ENCODE peak calls at places on chromosomes 3 and 15, in six cellular contexts. U, N, G, W, K and R are unnamed samples.

GRCh38 chr3:61637088-61638051 is 76.0 kb downstream of the PTPRG start:
- DNase-seq in N (no peak), K (peak; percentile 48), G (no peak), U (peak; percentile 38), W (peak; percentile 15), R (no peak)

GRCh38 chr3:183500349-183500748 is 55.2 kb downstream of the KLHL6 start:
- DNase-seq in U (no peak), G (no peak), W (no peak), K (no peak), N (no peak), R (no peak)

GRCh38 chr15:77064539-77065308 is 6.2 kb downstream of the TSPAN3 start:
- DNase-seq in U (no peak), W (no peak), K (no peak), N (no peak), G (no peak), R (no peak)

GRCh38 chr3:157453824-157454223 is 17.2 kb downstream of the PTX3 start:
- DNase-seq in G (no peak), U (no peak), W (no peak), N (no peak), K (no peak), R (no peak)

GRCh38 chr3:148366743-148367410 is 330.8 kb upstream of the AGTR1 start:
- DNase-seq in N (no peak), W (peak; percentile 24), K (no peak), U (no peak), G (no peak), R (no peak)

GRCh38 chr15:100346866-100347512 is 5.2 kb upstream of the ADAMTS17 start:
- DNase-seq in W (no peak), N (no peak), K (no peak), U (no peak), G (no peak), R (no peak)

GRCh38 chr15:89128320-89129122 is 40.3 kb downstream of the ABHD2 start:
- DNase-seq in U (no peak), N (peak; percentile 73), K (no peak), G (peak; percentile 33), W (no peak), R (no peak)

GRCh38 chr3:49022751-49023171 is 840 bp downstream of the NDUFAF3 start:
- DNase-seq in W (peak; percentile 32), G (peak; percentile 39), N (peak; percentile 37), U (no peak), K (no peak), R (no peak)

GRCh38 chr3:138184994-138185393 is 2.1 kb upstream of the ARMC8 start:
- DNase-seq in K (no peak), N (no peak), U (no peak), G (no peak), W (no peak), R (no peak)

GRCh38 chr15:25838871-25839195 is 24.3 kb downstream of the ATP10A start:
- DNase-seq in U (no peak), W (no peak), N (no peak), K (no peak), G (no peak), R (no peak)

GRCh38 chr3:73893089-73893488 is 268.3 kb upstream of the PDZRN3 start:
- DNase-seq in N (no peak), U (no peak), K (no peak), G (no peak), W (no peak), R (no peak)

GRCh38 chr3:110576962-110577361 is 494.7 kb upstream of the NECTIN3 start:
- DNase-seq in U (peak; percentile 56), N (no peak), K (no peak), G (no peak), W (no peak), R (no peak)
- TF ChIP-seq GABPA in U (no peak), N (no peak), K (no peak), G (no peak), W (no peak), R (no peak)

DNA sequence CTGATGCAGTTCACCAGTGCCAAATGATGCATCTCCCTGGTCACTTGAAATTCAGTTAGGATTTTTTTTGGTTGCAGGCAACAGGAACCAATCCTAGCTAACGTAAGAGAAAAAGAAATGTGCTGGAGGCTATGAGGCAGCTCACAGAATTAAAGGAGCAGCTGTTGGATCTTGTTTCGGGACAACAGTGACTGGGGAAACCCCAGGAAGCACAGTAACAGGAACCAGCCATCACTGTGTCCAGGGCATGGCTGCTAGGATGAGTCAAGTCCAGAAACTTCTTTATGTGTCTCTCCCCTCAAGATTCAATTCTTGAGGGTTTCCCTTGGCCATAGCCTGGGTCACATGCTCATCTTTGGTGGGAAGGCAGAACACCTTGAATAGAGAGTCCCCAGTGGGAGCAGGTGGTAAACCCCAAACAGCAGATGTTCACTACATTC is 39.0 kb downstream of the CHST2 start:
- DNase-seq in U (no peak), N (no peak), G (no peak), K (peak; percentile 67), W (no peak), R (no peak)
- TF ChIP-seq GABPA in U (no peak), N (no peak), G (no peak), K (no peak), W (no peak), R (no peak)

DNA sequence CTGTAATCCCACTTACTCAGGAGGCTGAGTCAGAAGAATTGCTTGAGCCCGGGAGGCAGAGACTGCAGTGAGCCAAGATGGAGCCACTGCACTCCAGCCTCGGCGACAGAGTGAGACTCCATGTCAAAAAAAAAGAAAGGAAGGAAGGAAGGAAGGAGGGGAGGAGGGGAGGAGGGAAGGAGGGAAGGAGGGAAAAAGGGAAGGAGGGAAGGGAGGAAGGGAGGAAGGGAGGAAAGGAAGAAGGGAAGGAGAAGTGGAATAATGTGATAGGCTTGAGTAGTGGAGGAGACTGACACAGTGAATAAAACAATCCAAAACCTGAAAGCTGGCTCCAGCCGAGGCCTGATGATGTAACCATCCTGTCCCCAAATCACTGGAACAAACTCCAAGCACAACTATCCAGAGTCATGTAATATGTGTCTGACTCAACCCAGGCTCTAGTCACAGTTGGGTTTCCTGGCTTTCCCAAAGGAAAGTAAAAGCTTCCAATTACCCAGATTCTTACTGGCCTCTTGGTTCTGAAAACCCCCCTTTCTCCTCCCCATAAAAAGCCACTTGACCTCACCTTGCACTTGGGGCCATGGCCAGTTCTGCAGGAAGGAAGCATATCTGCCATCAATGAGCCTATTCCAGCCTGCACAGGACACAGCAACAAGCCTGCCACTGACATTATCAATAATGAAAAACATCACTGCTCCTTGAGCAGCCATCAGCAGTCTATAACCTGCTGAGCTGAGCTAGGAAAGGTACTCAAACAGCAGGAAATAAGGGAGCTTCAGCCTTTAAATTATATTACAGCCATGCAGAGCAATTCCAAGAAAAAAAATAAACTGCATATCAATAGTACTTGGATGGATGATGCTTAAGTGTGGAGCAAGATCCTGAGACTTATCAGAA is 48.3 kb downstream of the MB21D2 start:
- DNase-seq in N (no peak), W (no peak), G (no peak), U (no peak), K (no peak), R (no peak)
- TF ChIP-seq GABPA in N (no peak), W (no peak), G (no peak), U (no peak), K (no peak), R (no peak)

GRCh38 chr3:110165753-110166152 is 828.4 kb upstream of the DPPA4 start:
- DNase-seq in W (no peak), U (no peak), K (no peak), N (no peak), G (no peak), R (no peak)

GRCh38 chr3:110165344-110165743 is 828.0 kb upstream of the DPPA4 start:
- DNase-seq in G (no peak), N (no peak), U (no peak), K (no peak), W (no peak), R (no peak)

GRCh38 chr3:110166791-110167190 is 829.4 kb upstream of the DPPA4 start:
- DNase-seq in K (no peak), G (no peak), W (no peak), N (no peak), U (no peak), R (no peak)

DNA sequence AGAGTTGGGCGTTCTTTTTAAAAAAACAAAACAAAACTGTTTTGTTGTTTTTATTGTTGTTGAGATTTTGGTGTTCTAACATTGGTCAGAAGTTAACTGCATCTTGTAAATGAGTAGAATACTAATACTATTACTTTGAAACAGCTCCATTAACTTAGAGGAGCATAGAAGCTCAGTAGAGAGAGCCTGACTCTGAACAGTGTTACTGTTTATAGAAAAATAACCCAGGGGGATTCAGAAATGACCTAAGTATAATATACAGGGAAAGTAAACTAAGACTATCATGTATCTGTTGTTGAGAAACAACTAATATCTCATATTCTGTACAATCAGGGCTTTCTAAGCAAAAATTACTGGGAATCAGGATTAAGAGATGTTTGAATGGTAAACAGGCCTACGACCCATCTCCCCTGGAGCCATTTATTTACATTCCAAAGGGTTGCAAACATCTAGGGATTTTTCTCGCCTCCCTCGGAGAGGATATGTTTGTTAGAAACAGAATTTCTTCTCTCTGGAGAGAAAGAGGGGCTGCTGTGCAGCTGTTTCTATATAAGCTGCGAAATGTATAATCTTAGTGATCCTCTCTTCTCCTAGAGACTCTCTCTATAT is 827.4 kb upstream of the DPPA4 start:
- DNase-seq in N (no peak), K (no peak), W (no peak), U (no peak), G (no peak), R (no peak)
- TF ChIP-seq GABPA in N (no peak), K (no peak), W (no peak), U (no peak), G (no peak), R (no peak)

GRCh38 chr15:81531141-81531592 is 157.2 kb upstream of the TMC3 start:
- DNase-seq in W (no peak), K (no peak), G (no peak), U (no peak), N (no peak), R (no peak)
- TF ChIP-seq GABPA in W (no peak), K (no peak), G (no peak), U (no peak), N (no peak), R (no peak)

GRCh38 chr15:66894986-66895780 is 170.2 kb upstream of the SMAD3 start:
- DNase-seq in K (no peak), U (peak; percentile 30), G (no peak), W (no peak), N (no peak), R (no peak)
- TF ChIP-seq GABPA in K (no peak), U (no peak), G (no peak), W (no peak), N (no peak), R (no peak)

GRCh38 chr15:97652041-97652440 is 308.5 kb upstream of the ARRDC4 start:
- DNase-seq in U (no peak), G (no peak), N (no peak), K (no peak), W (no peak), R (no peak)
- TF ChIP-seq GABPA in U (no peak), G (no peak), N (no peak), K (no peak), W (no peak), R (no peak)

GRCh38 chr15:43105077-43105769 is 615 bp downstream of the UBR1 start:
- DNase-seq in U (no peak), G (peak; percentile 9), N (peak; percentile 26), K (no peak), W (peak; percentile 21), R (peak; percentile 44)
- TF ChIP-seq GABPA in U (no peak), G (no peak), N (no peak), K (no peak), W (no peak), R (no peak)

DNA sequence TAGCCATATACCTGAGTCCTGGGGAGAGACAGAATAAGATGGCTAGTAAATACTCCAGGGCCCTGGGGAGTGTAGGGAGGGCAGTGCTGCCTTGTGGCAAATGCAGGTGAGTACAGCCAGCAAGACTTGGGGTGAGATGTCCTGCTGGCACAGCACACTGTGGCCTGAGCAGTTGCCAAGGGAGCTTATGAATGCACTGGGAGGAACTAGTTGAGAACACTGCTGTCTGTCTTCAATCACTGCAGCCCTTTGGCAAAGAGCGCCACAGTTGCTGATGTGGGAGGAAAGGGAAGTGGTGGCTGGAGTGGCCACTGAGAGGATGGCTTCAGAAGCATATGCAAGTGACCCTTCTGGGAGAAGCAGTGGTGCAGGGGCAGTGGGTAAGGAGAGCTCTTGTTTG is 264.6 kb downstream of the RORA start:
- DNase-seq in N (no peak), U (no peak), W (no peak), G (no peak), K (no peak), R (no peak)
- TF ChIP-seq GABPA in N (no peak), U (no peak), W (no peak), G (no peak), K (no peak), R (no peak)